ENCODE peak calls at places on chromosomes 13 and 19, in seven cellular contexts. O is uterus; V is stomach; B is Peyer's patch; R is thyroid gland; Z is pancreas; E is CD8-positive, alpha-beta T cell. D is an unnamed sample. For H3K27me3 and H3K4me1, the result is how much of the 10 kb centered on the place peaks cover.

GRCh38 chr19:17687857-17688784 is at the start of gene UNC13A:
- DNase-seq in O (no peak), R (peak), Z (peak), B (no peak), E (peak), V (peak), D (peak)

GRCh38 chr19:51354742-51355148 is 11.4 kb downstream of the ETFB start:
- DNase-seq in Z (no peak), R (no peak), E (no peak), B (no peak), V (no peak), O (no peak), D (no peak)

GRCh38 chr19:44587863-44588752 is 25.3 kb upstream of the IGSF23 start:
- DNase-seq in O (no peak), E (no peak), B (no peak), Z (no peak), V (no peak), R (no peak), D (no peak)

GRCh38 chr13:51122868-51123267 is 11.8 kb upstream of the C13orf42 start:
- DNase-seq in R (no peak), B (no peak), V (no peak), O (no peak), Z (no peak), E (no peak), D (no peak)

GRCh38 chr13:26557393-26558073 is at the start of gene WASF3:
- DNase-seq in R (peak), B (peak), Z (peak), O (peak), E (no peak), V (peak), D (peak)

GRCh38 chr13:72244788-72245187 is 377.8 kb upstream of the DACH1 start:
- DNase-seq in R (no peak), O (no peak), Z (no peak), V (no peak), E (no peak), B (no peak), D (no peak)

GRCh38 chr19:4376245-4376990 is 23.9 kb downstream of the SH3GL1 start:
- DNase-seq in B (no peak), O (no peak), R (no peak), Z (no peak), E (no peak), V (no peak), D (no peak)

GRCh38 chr13:87677334-87678234 is 6.4 kb downstream of the SLITRK5 start:
- DNase-seq in R (peak), O (no peak), B (peak), Z (peak), E (no peak), V (no peak), D (peak)

GRCh38 chr13:24495151-24495729 is 17.3 kb downstream of the PARP4 start:
- DNase-seq in Z (no peak), V (no peak), O (no peak), E (no peak), R (no peak), B (no peak), D (no peak)

GRCh38 chr13:97630725-97631124 is 196.8 kb downstream of the RAP2A start:
- DNase-seq in O (no peak), B (no peak), Z (no peak), R (no peak), E (no peak), V (no peak), D (no peak)

GRCh38 chr13:48078251-48078656 is 16.6 kb downstream of the MED4 start:
- DNase-seq in Z (no peak), R (no peak), V (no peak), E (no peak), O (no peak), B (no peak), D (no peak)

GRCh38 chr19:33472696-33473624 is 48.6 kb downstream of the PEPD start:
- DNase-seq in O (no peak), E (no peak), R (no peak), V (no peak), B (no peak), Z (peak), D (no peak)

GRCh38 chr19:46704379-46705076 is 12.4 kb downstream of the PRKD2 start:
- DNase-seq in O (peak), E (peak), V (peak), Z (peak), B (peak), R (peak), D (peak)

GRCh38 chr19:45243144-45243732 is 2.0 kb downstream of the EXOC3L2 start:
- DNase-seq in V (no peak), Z (no peak), B (no peak), O (no peak), R (no peak), E (no peak), D (no peak)

GRCh38 chr13:109672545-109672944 is 113.8 kb downstream of the IRS2 start:
- DNase-seq in V (no peak), R (no peak), O (no peak), E (no peak), Z (no peak), B (no peak), D (no peak)

GRCh38 chr13:107347641-107348369 is 779.9 kb upstream of the ARGLU1 start:
- DNase-seq in E (no peak), O (no peak), V (no peak), R (no peak), Z (no peak), B (no peak), D (no peak)

GRCh38 chr19:6020166-6020967 is 42.4 kb upstream of the RANBP3 start:
- DNase-seq in Z (peak), V (peak), E (no peak), O (no peak), B (peak), R (no peak), D (peak)

GRCh38 chr13:22232186-22232585 is 561.3 kb downstream of the FGF9 start:
- DNase-seq in E (no peak), Z (no peak), R (no peak), O (no peak), V (no peak), B (no peak), D (no peak)

GRCh38 chr19:15525291-15525690 is 17.0 kb downstream of the CYP4F22 start:
- DNase-seq in Z (no peak), V (no peak), B (no peak), R (no peak), O (no peak), E (no peak), D (no peak)

GRCh38 chr13:98228661-98229349 is 51.7 kb upstream of the RNF113B start:
- DNase-seq in V (no peak), O (no peak), E (no peak), Z (no peak), R (no peak), B (no peak), D (no peak)

GRCh38 chr13:114288157-114288591 is 6.8 kb downstream of the UPF3A start:
- DNase-seq in E (no peak), O (no peak), B (no peak), V (no peak), R (no peak), Z (no peak), D (no peak)

GRCh38 chr13:48398450-48399095 is 14.3 kb downstream of the LPAR6 start:
- DNase-seq in O (no peak), E (no peak), B (no peak), V (no peak), R (no peak), Z (no peak), D (no peak)

GRCh38 chr19:5002143-5002542 is 33.2 kb downstream of the KDM4B start:
- DNase-seq in R (no peak), O (no peak), B (no peak), E (no peak), V (no peak), Z (no peak), D (no peak)

GRCh38 chr19:13190781-13191540 is 40.8 kb downstream of the IER2 start:
- DNase-seq in R (no peak), E (no peak), B (peak), Z (no peak), O (no peak), V (peak), D (no peak)

GRCh38 chr13:86974251-86974994 is 696.7 kb upstream of the SLITRK5 start:
- DNase-seq in R (no peak), O (no peak), E (no peak), V (no peak), B (no peak), Z (peak), D (no peak)

GRCh38 chr13:45278096-45278645 is 62.8 kb downstream of the TPT1 start:
- DNase-seq in B (no peak), Z (no peak), R (no peak), V (no peak), E (no peak), O (no peak), D (no peak)

GRCh38 chr13:82292334-82292733 is 1589.9 kb downstream of the SLITRK1 start:
- DNase-seq in V (no peak), Z (no peak), O (no peak), R (no peak), B (no peak), E (no peak), D (no peak)

GRCh38 chr19:35621708-35622107 is 7.1 kb upstream of the RBM42 start:
- DNase-seq in Z (no peak), V (no peak), O (no peak), R (no peak), E (no peak), B (no peak), D (no peak)

GRCh38 chr19:46573679-46574522 is 27.2 kb upstream of the CALM3 start:
- DNase-seq in R (no peak), O (no peak), B (no peak), E (no peak), V (no peak), Z (no peak), D (no peak)

GRCh38 chr19:57934820-57935665 is at the start of gene ZNF418:
- DNase-seq in R (peak), O (peak), B (peak), V (peak), Z (peak), E (peak), D (no peak)

GRCh38 chr13:104608280-104608679 is 1542.1 kb upstream of the SLC10A2 start:
- DNase-seq in V (no peak), B (no peak), O (no peak), R (no peak), E (no peak), Z (no peak), D (no peak)

GRCh38 chr19:39500543-39500942 is 1.8 kb downstream of the DLL3 start:
- DNase-seq in Z (no peak), R (no peak), B (no peak), E (no peak), V (no peak), O (no peak), D (no peak)

GRCh38 chr19:39498262-39499081 is at the start of gene DLL3:
- DNase-seq in V (no peak), B (no peak), O (no peak), E (no peak), R (no peak), Z (no peak), D (no peak)

GRCh38 chr19:39501340-39501739 is 2.6 kb downstream of the DLL3 start:
- DNase-seq in O (no peak), Z (no peak), E (no peak), V (no peak), R (no peak), B (no peak), D (no peak)

GRCh38 chr19:39499082-39499642 is 415 bp downstream of the DLL3 start:
- DNase-seq in Z (no peak), E (no peak), B (no peak), O (no peak), V (no peak), R (no peak), D (no peak)

GRCh38 chr19:39499932-39500331 is 1.2 kb downstream of the DLL3 start:
- DNase-seq in Z (no peak), R (no peak), E (no peak), B (no peak), V (no peak), O (no peak), D (no peak)
- H3K27me3 ChIP-seq in Z (under half), R (under half), E (under half), B (under half), V (half or more), O (under half), D (under half)

GRCh38 chr13:111004444-111004843 is 89.6 kb upstream of the ANKRD10 start:
- DNase-seq in Z (no peak), O (no peak), E (no peak), R (no peak), B (no peak), V (no peak), D (no peak)
- H3K4me1 ChIP-seq in Z (under half), O (under half), E (under half), R (under half), B (under half), V (under half), D (under half)

GRCh38 chr19:1786668-1787067 is 25.4 kb downstream of the ATP8B3 start:
- DNase-seq in B (no peak), O (no peak), V (no peak), R (no peak), E (no peak), Z (no peak), D (no peak)

GRCh38 chr19:1791879-1792278 is 20.2 kb downstream of the ATP8B3 start:
- DNase-seq in E (no peak), O (no peak), R (no peak), B (no peak), V (no peak), Z (peak), D (no peak)

GRCh38 chr19:1790054-1790762 is 21.9 kb downstream of the ATP8B3 start:
- DNase-seq in O (no peak), V (no peak), B (no peak), R (no peak), E (no peak), Z (no peak), D (no peak)

GRCh38 chr19:1787116-1787515 is 25.0 kb downstream of the ATP8B3 start:
- DNase-seq in R (no peak), Z (no peak), O (no peak), V (peak), B (no peak), E (no peak), D (no peak)

GRCh38 chr19:1789282-1790020 is 22.6 kb downstream of the ATP8B3 start:
- DNase-seq in E (no peak), O (no peak), V (no peak), R (no peak), Z (peak), B (no peak), D (no peak)
- H3K4me3 ChIP-seq in E (no peak), O (no peak), V (peak), R (no peak), Z (no peak), B (no peak), D (no peak)

GRCh38 chr13:113077953-113078894 is 27.4 kb upstream of the F7 start:
- DNase-seq in O (no peak), B (no peak), V (no peak), R (no peak), E (no peak), Z (peak), D (peak)
- H3K27me3 ChIP-seq in O (under half), B (under half), V (under half), R (under half), E (under half), Z (under half), D (under half)